ENCODE peak calls at places on chromosomes 5 and 9, in six cellular contexts. M is H1, G is HCT116, E is K562, Z is HepG2, W is GM12878. V is an unnamed sample.

GRCh38 chr5:180187767-180188166 is 21.2 kb downstream of the RASGEF1C start:
- DNase-seq in E (no peak), G (no peak), Z (no peak), W (no peak), M (no peak), V (no peak)

GRCh38 chr5:132238169-132238744 is 10.6 kb upstream of the P4HA2 start:
- DNase-seq in G (no peak), E (peak), W (peak), M (no peak), Z (peak), V (peak)

GRCh38 chr9:127170652-127171051 is 48.2 kb upstream of the ANGPTL2 start:
- DNase-seq in Z (no peak), G (no peak), W (peak), M (no peak), E (no peak), V (no peak)

GRCh38 chr9:92679413-92680165 is 9.7 kb upstream of the IPPK start:
- DNase-seq in M (no peak), G (no peak), E (no peak), W (no peak), Z (no peak), V (no peak)

GRCh38 chr5:134581241-134581981 is 51.2 kb downstream of the SAR1B start:
- DNase-seq in Z (no peak), M (no peak), G (no peak), E (no peak), W (no peak), V (no peak)

GRCh38 chr5:78275998-78276543 is 18.4 kb downstream of the AP3B1 start:
- DNase-seq in E (no peak), W (no peak), G (no peak), Z (no peak), M (no peak), V (no peak)

GRCh38 chr5:132074772-132075718 is 1.5 kb downstream of the CSF2 start:
- DNase-seq in M (no peak), W (no peak), Z (no peak), G (peak), E (peak), V (no peak)

GRCh38 chr9:126638571-126639132 is 24.9 kb downstream of the LMX1B start:
- DNase-seq in G (no peak), E (no peak), W (no peak), Z (no peak), M (no peak), V (no peak)

GRCh38 chr5:40514986-40515385 is 164.7 kb upstream of the PTGER4 start:
- DNase-seq in G (no peak), W (no peak), M (no peak), Z (no peak), E (no peak), V (no peak)

GRCh38 chr9:35262064-35262463 is 100.3 kb downstream of the UNC13B start:
- DNase-seq in W (no peak), G (no peak), Z (no peak), E (no peak), M (no peak), V (no peak)

GRCh38 chr5:97224112-97224750 is 41.2 kb upstream of the RIOK2 start:
- DNase-seq in M (no peak), W (no peak), E (no peak), Z (peak), G (no peak), V (no peak)

GRCh38 chr9:89234186-89234585 is 55.6 kb upstream of the SHC3 start:
- DNase-seq in Z (no peak), W (no peak), G (no peak), E (no peak), M (no peak), V (no peak)

GRCh38 chr9:89236955-89237573 is 58.4 kb upstream of the SHC3 start:
- DNase-seq in G (no peak), E (no peak), W (no peak), Z (no peak), M (no peak), V (no peak)

DNA sequence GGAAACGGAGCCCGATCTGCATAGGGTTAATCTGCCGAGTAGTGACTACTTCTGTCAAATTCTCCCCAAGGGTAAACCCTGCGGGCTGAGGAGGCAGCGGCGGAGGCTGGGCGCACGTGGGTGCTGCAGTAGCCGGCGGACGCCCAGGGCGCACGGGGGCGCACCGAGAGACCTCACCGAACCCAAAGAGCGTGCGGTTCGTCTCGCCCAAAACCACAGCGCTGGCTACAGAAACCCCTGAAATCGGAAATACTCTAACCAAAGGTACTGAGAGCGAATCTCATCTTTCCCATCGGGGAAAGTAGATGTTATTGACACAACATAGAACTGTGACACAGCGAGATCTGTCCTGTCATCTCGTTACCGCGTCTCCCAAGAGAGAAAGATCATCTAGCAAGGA is 56.0 kb upstream of the SHC3 start:
- DNase-seq in G (no peak), M (no peak), Z (no peak), W (peak), E (no peak), V (peak)
- TF ChIP-seq YY1 in G (no peak), M (no peak), Z (no peak), W (no peak), E (no peak), V (no peak)

GRCh38 chr9:89171693-89172092 is 6.9 kb downstream of the SHC3 start:
- DNase-seq in Z (no peak), M (no peak), W (no peak), E (no peak), G (no peak), V (no peak)

GRCh38 chr9:89173072-89173471 is 5.5 kb downstream of the SHC3 start:
- DNase-seq in E (no peak), Z (no peak), M (no peak), G (no peak), W (no peak), V (no peak)

GRCh38 chr9:89172398-89172797 is 6.2 kb downstream of the SHC3 start:
- DNase-seq in Z (no peak), M (no peak), W (no peak), G (no peak), E (no peak), V (no peak)

GRCh38 chr9:89175739-89176360 is 2.8 kb downstream of the SHC3 start:
- DNase-seq in E (no peak), G (no peak), Z (no peak), W (no peak), M (no peak), V (no peak)

DNA sequence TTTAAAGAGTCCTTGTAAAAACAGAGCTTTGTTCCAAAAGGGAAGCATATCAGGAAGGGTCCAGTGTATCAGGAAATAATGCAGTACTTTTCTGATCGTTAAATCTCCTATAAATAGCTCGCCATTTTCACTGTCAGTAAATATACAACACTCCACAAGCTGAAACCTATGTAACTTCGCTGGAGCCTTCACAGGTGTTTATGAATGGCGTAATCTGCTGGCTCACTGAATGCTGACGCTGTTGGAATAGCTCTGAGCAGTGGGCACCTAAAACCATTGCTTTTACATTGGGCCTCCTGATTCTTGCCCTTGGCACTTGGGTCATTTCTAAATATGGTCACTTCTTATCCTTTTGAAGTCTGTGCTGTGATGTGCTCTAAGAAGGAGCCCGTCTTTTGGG is 4.3 kb downstream of the SHC3 start:
- DNase-seq in Z (no peak), E (no peak), M (no peak), W (no peak), G (no peak), V (no peak)
- H3K4me3 ChIP-seq in Z (no peak), E (no peak), M (no peak), W (no peak), G (no peak), V (no peak)

GRCh38 chr5:141172381-141173204 is at the start of gene PCDHB7:
- DNase-seq in E (peak), W (no peak), G (peak), Z (peak), M (no peak), V (peak)
- TF ChIP-seq ZNF274 in E (no peak), W (no peak), G (no peak), Z (no peak), M (no peak), V (no peak)

GRCh38 chr9:15211160-15211993 is 95.6 kb downstream of the TTC39B start:
- DNase-seq in E (peak), G (peak), W (peak), Z (peak), M (peak), V (peak)
- TF ChIP-seq YY1 in E (no peak), G (no peak), W (peak), Z (no peak), M (no peak), V (no peak)

GRCh38 chr9:102669220-102669619 is 325.9 kb upstream of the CYLC2 start:
- DNase-seq in W (no peak), M (no peak), G (no peak), E (no peak), Z (no peak), V (no peak)
- H3K4me3 ChIP-seq in W (no peak), M (no peak), G (no peak), E (no peak), Z (no peak), V (no peak)

GRCh38 chr5:142145106-142145900 is 36.7 kb downstream of the NDFIP1 start:
- DNase-seq in G (peak), W (peak), E (peak), M (no peak), Z (peak), V (peak)
- TF ChIP-seq ZNF274 in G (no peak), W (no peak), E (no peak), M (no peak), Z (no peak), V (no peak)

DNA sequence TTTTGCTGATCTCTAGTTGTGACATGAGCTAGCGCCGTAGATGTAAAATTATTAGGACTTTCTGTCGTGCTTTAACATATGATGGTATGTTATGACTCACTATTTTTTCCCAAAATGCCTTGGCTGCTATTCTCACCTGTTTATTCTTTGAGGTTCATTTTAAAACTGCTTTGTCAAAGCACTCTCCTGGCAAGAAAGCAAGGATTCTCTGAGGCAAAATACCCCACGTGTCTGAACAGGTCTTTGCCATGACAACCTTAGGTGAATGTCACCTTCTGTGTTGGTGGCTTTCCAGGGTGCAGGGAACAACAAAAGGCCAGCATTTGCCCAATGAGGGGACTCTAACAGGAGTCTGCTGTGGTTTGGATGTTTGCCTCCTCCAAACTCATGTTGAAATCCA is 30.6 kb upstream of the COL5A1 start:
- DNase-seq in M (no peak), Z (no peak), G (no peak), E (no peak), W (no peak), V (no peak)
- TF ChIP-seq YY1 in M (no peak), Z (no peak), G (no peak), E (no peak), W (no peak), V (no peak)